ENCODE peak calls at places on chromosomes 12 and 14, in seven cellular contexts. B is NCI-H1105 treated with DMSO at 0.1 percent for 48 hours; U is activated CD4-positive, alpha-beta T cell treated with anti-CD3 and anti-CD28 coated beads, Interleukin-2, amount 50 U/mL, for 24 hours; W is A549; G is EH; Y is naive thymus-derived CD8-positive, alpha-beta T cell; J is SK-N-DZ. L is an unnamed sample.

GRCh38 chr14:67944605-67945004 is 125.0 kb downstream of the RAD51B start:
- DNase-seq in B (no peak), U (no peak), W (no peak), G (peak; percentile 3), Y (no peak), J (no peak), L (no peak)

GRCh38 chr14:34693228-34693939 is 21.0 kb downstream of the CFL2 start:
- DNase-seq in B (no peak), U (no peak), W (peak; percentile 68), G (no peak), Y (peak; percentile 19), J (no peak), L (no peak)

GRCh38 chr12:112122823-112123690 is 2.3 kb upstream of the TRAFD1 start:
- DNase-seq in B (no peak), U (no peak), W (no peak), G (peak; percentile 92), Y (no peak), J (no peak), L (no peak)

GRCh38 chr12:92065664-92066063 is 80.0 kb downstream of the BTG1 start:
- DNase-seq in B (no peak), U (no peak), W (no peak), G (no peak), Y (no peak), J (no peak), L (no peak)

GRCh38 chr14:48725001-48725734 is 861.0 kb downstream of the RPS29 start:
- DNase-seq in B (no peak), U (no peak), W (no peak), G (no peak), Y (no peak), J (no peak), L (no peak)

GRCh38 chr12:64826234-64826633 is 1.8 kb downstream of the TBC1D30 start:
- DNase-seq in B (peak; percentile 70), U (no peak), W (no peak), G (peak; percentile 30), Y (peak; percentile 44), J (peak; percentile 52), L (peak; percentile 78)

GRCh38 chr14:100708349-100709217 is 18.1 kb upstream of the DLK1 start:
- DNase-seq in B (no peak), U (no peak), W (no peak), G (no peak), Y (no peak), J (peak; percentile 60), L (peak; percentile 10)

GRCh38 chr12:25283006-25283405 is 32.3 kb upstream of the KRAS start:
- DNase-seq in B (no peak), U (no peak), W (no peak), G (no peak), Y (no peak), J (no peak), L (no peak)

GRCh38 chr12:116736962-116737773 is 701 bp downstream of the SPRING1 start:
- DNase-seq in B (no peak), U (no peak), W (peak; percentile 43), G (peak; percentile 22), Y (no peak), J (no peak), L (no peak)

GRCh38 chr12:119940881-119941280 is 48.2 kb upstream of the BICDL1 start:
- DNase-seq in B (no peak), U (no peak), W (peak; percentile 92), G (peak; percentile 65), Y (no peak), J (no peak), L (peak; percentile 66)

GRCh38 chr14:75980856-75981255 is 939 bp downstream of the TGFB3 start:
- DNase-seq in B (no peak), U (no peak), W (no peak), G (no peak), Y (no peak), J (no peak), L (no peak)

GRCh38 chr14:28770574-28770973 is 4.0 kb downstream of the FOXG1 start:
- DNase-seq in B (peak; percentile 40), U (no peak), W (no peak), G (no peak), Y (no peak), J (no peak), L (no peak)

GRCh38 chr12:93990832-93991748 is 157.3 kb upstream of the PLXNC1 start:
- DNase-seq in B (no peak), U (no peak), W (no peak), G (peak; percentile 85), Y (no peak), J (peak; percentile 77), L (no peak)

GRCh38 chr14:51834218-51834617 is 26.2 kb upstream of the GNG2 start:
- DNase-seq in B (no peak), U (no peak), W (no peak), G (no peak), Y (no peak), J (peak; percentile 79), L (no peak)

GRCh38 chr12:39427360-39427808 is 15.5 kb downstream of the KIF21A start:
- DNase-seq in B (no peak), U (no peak), W (no peak), G (no peak), Y (no peak), J (no peak), L (no peak)

GRCh38 chr12:94147377-94147990 is 893 bp upstream of the PLXNC1 start:
- DNase-seq in B (no peak), U (no peak), W (no peak), G (no peak), Y (no peak), J (no peak), L (no peak)

GRCh38 chr14:36022765-36023415 is 153.6 kb downstream of the PTCSC3 start:
- DNase-seq in B (no peak), U (no peak), W (no peak), G (no peak), Y (no peak), J (no peak), L (peak; percentile 25)

GRCh38 chr14:37246427-37246829 is 48.7 kb downstream of the MIPOL1 start:
- DNase-seq in B (peak; percentile 99), U (no peak), W (peak; percentile 25), G (peak; percentile 57), Y (peak; percentile 2), J (peak; percentile 32), L (peak; percentile 57)

GRCh38 chr12:59891180-59891579 is 295.4 kb downstream of the SLC16A7 start:
- DNase-seq in B (no peak), U (no peak), W (no peak), G (peak; percentile 9), Y (no peak), J (no peak), L (no peak)

GRCh38 chr14:94598816-94599655 is 13.2 kb upstream of the SERPINA3 start:
- DNase-seq in B (peak; percentile 16), U (no peak), W (peak; percentile 87), G (peak; percentile 95), Y (no peak), J (no peak), L (peak; percentile 55)

GRCh38 chr12:121443193-121443829 is 43.4 kb downstream of the RNF34 start:
- DNase-seq in B (peak; percentile 41), U (peak; percentile 52), W (peak; percentile 97), G (peak; percentile 80), Y (peak; percentile 49), J (peak; percentile 74), L (peak; percentile 61)

GRCh38 chr12:28035483-28035882 is 63.0 kb upstream of the PTHLH start:
- DNase-seq in B (no peak), U (no peak), W (no peak), G (peak; percentile 73), Y (no peak), J (no peak), L (no peak)

GRCh38 chr14:100027771-100028490 is 37.3 kb upstream of the EVL start:
- DNase-seq in B (no peak), U (no peak), W (no peak), G (peak; percentile 51), Y (no peak), J (no peak), L (no peak)

GRCh38 chr14:68779761-68780323 is 13.0 kb downstream of the ZFP36L1 start:
- DNase-seq in B (no peak), U (no peak), W (no peak), G (peak; percentile 98), Y (peak; percentile 71), J (no peak), L (no peak)

GRCh38 chr12:92650228-92650822 is 52.5 kb upstream of the PLEKHG7 start:
- DNase-seq in B (no peak), U (no peak), W (no peak), G (no peak), Y (no peak), J (no peak), L (no peak)

GRCh38 chr12:3959799-3960560 is 86.8 kb upstream of the PARP11 start:
- DNase-seq in B (no peak), U (no peak), W (no peak), G (no peak), Y (no peak), J (no peak), L (no peak)